ENCODE peak calls at places on chromosomes 7 and 10, in four cellular contexts. One of them, this sample, is unnamed.

GRCh38 chr7:93036807-93037206 is 81.0 kb downstream of the SAMD9 start:
- DNase-seq in IMR-90: no peak
- DNase-seq in sigmoid colon: no peak
- DNase-seq in testis: no peak
- DNase-seq in this sample: no peak

GRCh38 chr10:91592282-91593020 is 40.4 kb downstream of the PPP1R3C start:
- DNase-seq in IMR-90: no peak
- DNase-seq in sigmoid colon: no peak
- DNase-seq in testis: no peak
- DNase-seq in this sample: no peak

GRCh38 chr7:77409005-77409738 is 7.0 kb downstream of the GSAP start:
- DNase-seq in IMR-90: peak
- DNase-seq in sigmoid colon: no peak
- DNase-seq in testis: no peak
- DNase-seq in this sample: no peak

GRCh38 chr10:11742009-11742778 is at the start of gene ECHDC3:
- DNase-seq in IMR-90: no peak
- DNase-seq in sigmoid colon: no peak
- DNase-seq in testis: peak
- DNase-seq in this sample: peak

GRCh38 chr7:78151229-78151628 is 352.7 kb downstream of the PHTF2 start:
- DNase-seq in IMR-90: peak
- DNase-seq in sigmoid colon: no peak
- DNase-seq in testis: no peak
- DNase-seq in this sample: no peak

GRCh38 chr10:98344589-98345038 is 70.4 kb downstream of the PYROXD2 start:
- DNase-seq in IMR-90: peak
- DNase-seq in sigmoid colon: peak
- DNase-seq in testis: peak
- DNase-seq in this sample: no peak

GRCh38 chr10:70114902-70115301 is 17.7 kb downstream of the AIFM2 start:
- DNase-seq in IMR-90: no peak
- DNase-seq in sigmoid colon: no peak
- DNase-seq in testis: no peak
- DNase-seq in this sample: no peak

GRCh38 chr7:157013602-157014549 is 3.4 kb upstream of the MNX1 start:
- DNase-seq in IMR-90: no peak
- DNase-seq in sigmoid colon: no peak
- DNase-seq in testis: no peak
- DNase-seq in this sample: no peak

GRCh38 chr10:133349577-133350011 is 2.4 kb downstream of the PRAP1 start:
- DNase-seq in IMR-90: no peak
- DNase-seq in sigmoid colon: peak
- DNase-seq in testis: no peak
- DNase-seq in this sample: no peak

GRCh38 chr7:46852795-46853194 is 729.1 kb downstream of the TNS3 start:
- DNase-seq in IMR-90: no peak
- DNase-seq in sigmoid colon: no peak
- DNase-seq in testis: no peak
- DNase-seq in this sample: no peak

GRCh38 chr10:132392184-132392800 is 4.7 kb upstream of the PWWP2B start:
- DNase-seq in IMR-90: no peak
- DNase-seq in sigmoid colon: peak
- DNase-seq in testis: no peak
- DNase-seq in this sample: no peak

GRCh38 chr7:41834805-41835694 is 132.2 kb upstream of the INHBA start:
- DNase-seq in IMR-90: peak
- DNase-seq in sigmoid colon: no peak
- DNase-seq in testis: peak
- DNase-seq in this sample: no peak

GRCh38 chr7:16651391-16652254 is 5.6 kb downstream of the BZW2 start:
- DNase-seq in IMR-90: no peak
- DNase-seq in sigmoid colon: no peak
- DNase-seq in testis: no peak
- DNase-seq in this sample: no peak

GRCh38 chr7:99380032-99380822 is 5.7 kb downstream of the ARPC1B start:
- DNase-seq in IMR-90: peak
- DNase-seq in sigmoid colon: no peak
- DNase-seq in testis: peak
- DNase-seq in this sample: peak

GRCh38 chr7:55565693-55566092 is 6.6 kb downstream of the VOPP1 start:
- DNase-seq in IMR-90: no peak
- DNase-seq in sigmoid colon: no peak
- DNase-seq in testis: no peak
- DNase-seq in this sample: no peak

GRCh38 chr7:105156731-105157130 is 142.7 kb downstream of the KMT2E start:
- DNase-seq in IMR-90: no peak
- DNase-seq in sigmoid colon: no peak
- DNase-seq in testis: no peak
- DNase-seq in this sample: no peak

GRCh38 chr7:99624487-99624886 is 7.7 kb downstream of the ZSCAN25 start:
- DNase-seq in IMR-90: no peak
- DNase-seq in sigmoid colon: no peak
- DNase-seq in testis: no peak
- DNase-seq in this sample: no peak

DNA sequence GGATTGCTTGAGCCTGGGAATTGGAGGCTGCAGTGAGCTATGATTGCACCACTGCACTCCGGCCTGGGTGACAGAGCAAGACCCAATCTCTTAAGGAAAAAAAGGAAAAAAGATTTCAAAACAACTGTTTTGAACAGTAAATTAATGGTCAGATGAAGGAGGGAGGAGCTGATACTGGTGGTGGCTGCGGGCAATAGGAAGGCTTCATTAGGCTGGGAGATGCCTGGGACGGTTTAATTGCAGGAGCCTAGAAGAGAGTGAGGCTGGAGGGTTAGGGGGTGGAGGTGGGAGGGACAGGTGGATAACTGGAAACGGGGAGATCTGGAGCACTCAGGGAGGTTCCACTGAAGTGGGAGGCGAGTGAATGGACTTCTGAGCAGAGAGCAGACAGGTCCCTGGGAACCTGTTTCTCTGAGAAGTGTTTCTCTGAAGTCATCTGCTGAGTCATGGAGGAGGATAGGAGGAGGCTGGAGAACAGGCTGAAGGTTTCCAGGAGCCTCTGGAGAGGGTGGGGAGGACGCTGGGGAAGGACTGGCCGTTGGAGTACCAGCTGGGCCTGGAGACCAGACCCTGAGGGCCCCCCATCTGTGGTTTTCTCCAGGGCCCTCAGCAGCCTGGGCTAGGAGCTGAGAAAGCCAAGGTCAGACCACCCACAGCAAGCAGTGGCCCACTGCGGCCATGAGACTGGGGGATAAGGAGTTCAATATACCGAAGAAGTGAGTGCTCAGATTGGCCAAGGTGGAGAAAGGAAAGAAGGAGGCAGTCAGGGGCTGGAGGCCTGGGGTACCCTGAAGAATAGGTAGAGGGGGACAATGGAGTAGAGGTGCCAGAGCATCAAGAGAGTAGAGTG is 14.4 kb upstream of the YWHAG start:
- DNase-seq in IMR-90: peak
- DNase-seq in sigmoid colon: no peak
- DNase-seq in testis: peak
- DNase-seq in this sample: peak
- TF ChIP-seq POLR2A in IMR-90: no peak
- TF ChIP-seq POLR2A in sigmoid colon: no peak
- TF ChIP-seq POLR2A in testis: no peak
- TF ChIP-seq POLR2A in this sample: peak

GRCh38 chr7:131105803-131106680 is 221.6 kb upstream of the MKLN1 start:
- DNase-seq in IMR-90: peak
- DNase-seq in sigmoid colon: peak
- DNase-seq in testis: peak
- DNase-seq in this sample: peak
- TF ChIP-seq POLR2A in IMR-90: peak
- TF ChIP-seq POLR2A in sigmoid colon: peak
- TF ChIP-seq POLR2A in testis: no peak
- TF ChIP-seq POLR2A in this sample: peak

GRCh38 chr7:29538322-29538874 is 25.2 kb upstream of the PRR15 start:
- DNase-seq in IMR-90: no peak
- DNase-seq in sigmoid colon: no peak
- DNase-seq in testis: no peak
- DNase-seq in this sample: no peak

DNA sequence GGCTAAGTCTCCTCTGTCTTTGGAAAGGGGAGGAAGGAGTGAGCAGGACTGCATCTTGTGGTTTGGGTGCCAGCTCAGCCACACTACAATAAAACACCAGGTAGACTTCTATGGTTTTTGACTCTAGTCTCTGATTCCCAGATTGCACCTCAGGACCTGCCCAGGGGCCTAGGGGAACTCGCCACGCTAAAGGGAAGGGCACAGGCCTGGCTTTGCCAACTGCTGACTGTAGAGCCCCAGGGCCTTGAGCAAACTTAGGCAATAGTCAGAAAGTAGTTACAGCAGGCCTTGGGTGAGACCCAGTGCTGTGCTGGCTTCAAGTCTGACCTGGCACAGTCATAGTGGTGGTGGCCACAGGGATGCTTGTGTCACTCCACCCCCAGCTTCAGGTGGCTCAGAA is 24.2 kb upstream of the PRR15 start:
- DNase-seq in IMR-90: no peak
- DNase-seq in sigmoid colon: no peak
- DNase-seq in testis: no peak
- DNase-seq in this sample: no peak
- TF ChIP-seq POLR2A in IMR-90: no peak
- TF ChIP-seq POLR2A in sigmoid colon: no peak
- TF ChIP-seq POLR2A in testis: no peak
- TF ChIP-seq POLR2A in this sample: no peak

GRCh38 chr7:27925573-27926201 is 185.7 kb downstream of the TAX1BP1 start:
- DNase-seq in IMR-90: no peak
- DNase-seq in sigmoid colon: no peak
- DNase-seq in testis: no peak
- DNase-seq in this sample: no peak
- TF ChIP-seq POLR2A in IMR-90: no peak
- TF ChIP-seq POLR2A in sigmoid colon: no peak
- TF ChIP-seq POLR2A in testis: no peak
- TF ChIP-seq POLR2A in this sample: no peak

GRCh38 chr7:150441524-150441923 is 8.9 kb upstream of the GIMAP8 start:
- DNase-seq in IMR-90: no peak
- DNase-seq in sigmoid colon: no peak
- DNase-seq in testis: no peak
- DNase-seq in this sample: no peak

GRCh38 chr7:150444141-150444540 is 6.3 kb upstream of the GIMAP8 start:
- DNase-seq in IMR-90: no peak
- DNase-seq in sigmoid colon: no peak
- DNase-seq in testis: no peak
- DNase-seq in this sample: no peak

GRCh38 chr7:150442811-150443210 is 7.6 kb upstream of the GIMAP8 start:
- DNase-seq in IMR-90: no peak
- DNase-seq in sigmoid colon: no peak
- DNase-seq in testis: no peak
- DNase-seq in this sample: no peak

GRCh38 chr7:150446288-150446938 is 4.0 kb upstream of the GIMAP8 start:
- DNase-seq in IMR-90: no peak
- DNase-seq in sigmoid colon: no peak
- DNase-seq in testis: no peak
- DNase-seq in this sample: no peak

GRCh38 chr7:150444674-150445365 is 5.6 kb upstream of the GIMAP8 start:
- DNase-seq in IMR-90: no peak
- DNase-seq in sigmoid colon: no peak
- DNase-seq in testis: no peak
- DNase-seq in this sample: no peak
- TF ChIP-seq POLR2A in IMR-90: no peak
- TF ChIP-seq POLR2A in sigmoid colon: no peak
- TF ChIP-seq POLR2A in testis: no peak
- TF ChIP-seq POLR2A in this sample: no peak

This sample was measured in erythroblast.